ENCODE peak calls at places on chromosomes 12 and 14, in four cellular contexts. J, I, U and D are unnamed samples.

GRCh38 chr14:52068741-52069616 is at the start of gene NID2:
- DNase-seq in J (peak; percentile 5), I (peak; percentile 93), U (no peak), D (peak; percentile 97)

GRCh38 chr12:21456291-21456780 is 18.9 kb downstream of the PYROXD1 start:
- DNase-seq in J (peak; percentile 20), I (no peak), U (peak; percentile 89), D (peak; percentile 48)

GRCh38 chr12:32069071-32069470 is 37.6 kb upstream of the BICD1 start:
- DNase-seq in J (no peak), I (no peak), U (no peak), D (peak; percentile 29)

GRCh38 chr12:124744659-124745467 is 118.8 kb downstream of the SCARB1 start:
- DNase-seq in J (no peak), I (no peak), U (no peak), D (peak; percentile 48)

GRCh38 chr12:65464930-65465329 is 186.4 kb downstream of the MSRB3 start:
- DNase-seq in J (no peak), I (peak; percentile 90), U (no peak), D (peak; percentile 85)

GRCh38 chr12:109961201-109961600 is 35.0 kb downstream of the GIT2 start:
- DNase-seq in J (no peak), I (no peak), U (no peak), D (no peak)

GRCh38 chr14:82667006-82667405 is 1133.4 kb upstream of the SEL1L start:
- DNase-seq in J (no peak), I (no peak), U (no peak), D (no peak)

GRCh38 chr12:12700249-12700648 is 4.3 kb upstream of the GPR19 start:
- DNase-seq in J (no peak), I (no peak), U (peak; percentile 42), D (no peak)

GRCh38 chr14:55000381-55000780 is 26.5 kb downstream of the WDHD1 start:
- DNase-seq in J (no peak), I (no peak), U (peak; percentile 84), D (no peak)

GRCh38 chr12:75086086-75087038 is 123.3 kb downstream of the KCNC2 start:
- DNase-seq in J (no peak), I (no peak), U (no peak), D (peak; percentile 82)

GRCh38 chr14:79100578-79100977 is 930.4 kb downstream of the NRXN3 start:
- DNase-seq in J (no peak), I (no peak), U (no peak), D (no peak)

GRCh38 chr12:122350444-122350843 is 72.0 kb downstream of the CLIP1 start:
- DNase-seq in J (no peak), I (peak; percentile 18), U (no peak), D (peak; percentile 86)

GRCh38 chr12:77232045-77232444 is 166.7 kb upstream of the E2F7 start:
- DNase-seq in J (no peak), I (peak; percentile 45), U (no peak), D (peak; percentile 67)

GRCh38 chr12:26623136-26623535 is 209.9 kb downstream of the ITPR2 start:
- DNase-seq in J (no peak), I (no peak), U (no peak), D (no peak)

GRCh38 chr14:50396636-50397460 is at the start of gene CDKL1:
- DNase-seq in J (no peak), I (peak; percentile 7), U (peak; percentile 60), D (peak; percentile 83)